ENCODE peak calls at places on chromosomes 2 and 18, in five cellular contexts. W is A549, L is K562, K is GM12878, Q is HepG2. S is an unnamed sample.
A peak's percentile ranks its signal among the peaks of the same experiment; 100 is the strongest.

GRCh38 chr2:43407826-43408783 is 181.7 kb upstream of the ZFP36L2 start:
- DNase-seq in Q (no peak), W (no peak), L (no peak), K (peak; percentile 76), S (no peak)

GRCh38 chr2:133506962-133507361 is 61.3 kb downstream of the NCKAP5 start:
- DNase-seq in K (no peak), W (no peak), L (no peak), Q (no peak), S (no peak)

GRCh38 chr18:78993014-78993926 is 13.7 kb downstream of the SALL3 start:
- DNase-seq in Q (no peak), K (no peak), W (no peak), L (no peak), S (no peak)

GRCh38 chr2:30826481-30826880 is 19.2 kb upstream of the CAPN13 start:
- DNase-seq in W (no peak), L (no peak), Q (no peak), K (no peak), S (no peak)

GRCh38 chr2:26785431-26786206 is at the start of gene CENPA:
- DNase-seq in W (peak; percentile 100), L (peak; percentile 100), K (peak; percentile 99), Q (peak; percentile 100), S (peak; percentile 100)

GRCh38 chr18:4224031-4224704 is 230.9 kb downstream of the DLGAP1 start:
- DNase-seq in K (no peak), L (no peak), Q (no peak), W (no peak), S (no peak)

GRCh38 chr2:146414456-146414855 is 1430.4 kb upstream of the ACVR2A start:
- DNase-seq in Q (no peak), W (no peak), L (no peak), K (no peak), S (no peak)

GRCh38 chr2:238596571-238597551 is 170.1 kb downstream of the ASB1 start:
- DNase-seq in W (peak; percentile 95), Q (peak; percentile 70), L (no peak), K (no peak), S (no peak)

GRCh38 chr2:38866773-38867443 is 8.8 kb downstream of the DHX57 start:
- DNase-seq in L (no peak), K (no peak), Q (no peak), W (no peak), S (no peak)

GRCh38 chr2:71504611-71505010 is 51.2 kb downstream of the DYSF start:
- DNase-seq in L (no peak), W (no peak), K (no peak), Q (no peak), S (no peak)

GRCh38 chr2:175865716-175866115 is 136.4 kb downstream of the LNPK start:
- DNase-seq in Q (no peak), L (no peak), W (no peak), K (no peak), S (no peak)

GRCh38 chr18:44823782-44824181 is 143.1 kb downstream of the SETBP1 start:
- DNase-seq in K (no peak), L (no peak), W (no peak), Q (no peak), S (no peak)

GRCh38 chr2:178177066-178177679 is 17.1 kb upstream of the OSBPL6 start:
- DNase-seq in K (no peak), L (no peak), W (peak; percentile 11), Q (no peak), S (no peak)

GRCh38 chr2:151247432-151247831 is 14.2 kb downstream of the RBM43 start:
- DNase-seq in K (no peak), W (no peak), Q (no peak), L (no peak), S (no peak)

GRCh38 chr2:151246152-151246551 is 15.5 kb downstream of the RBM43 start:
- DNase-seq in W (no peak), K (no peak), Q (no peak), L (no peak), S (no peak)

DNA sequence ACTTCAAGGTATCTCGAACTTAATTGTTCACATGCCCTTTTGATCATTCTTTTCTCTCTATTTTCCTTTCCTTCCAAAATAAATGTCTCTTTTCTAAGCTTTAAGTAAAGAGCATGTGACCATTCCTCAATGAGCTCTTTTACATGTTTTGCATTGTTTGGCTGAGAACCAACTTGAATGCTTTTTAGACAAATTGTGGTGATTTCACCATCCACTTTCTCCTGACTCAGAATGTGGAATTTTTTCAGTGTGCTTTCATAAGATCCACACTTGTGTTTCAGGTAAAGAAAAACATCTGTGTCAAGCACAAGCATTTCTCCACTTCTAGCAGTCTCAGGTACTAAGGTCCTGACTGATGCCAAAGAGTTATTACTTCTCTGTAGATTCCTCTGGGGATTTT is 10.7 kb downstream of the RBM43 start:
- DNase-seq in K (no peak), Q (no peak), W (no peak), L (no peak), S (no peak)
- TF ChIP-seq SMC3 in K (no peak), Q (no peak), W (no peak), L (no peak), S (no peak)

DNA sequence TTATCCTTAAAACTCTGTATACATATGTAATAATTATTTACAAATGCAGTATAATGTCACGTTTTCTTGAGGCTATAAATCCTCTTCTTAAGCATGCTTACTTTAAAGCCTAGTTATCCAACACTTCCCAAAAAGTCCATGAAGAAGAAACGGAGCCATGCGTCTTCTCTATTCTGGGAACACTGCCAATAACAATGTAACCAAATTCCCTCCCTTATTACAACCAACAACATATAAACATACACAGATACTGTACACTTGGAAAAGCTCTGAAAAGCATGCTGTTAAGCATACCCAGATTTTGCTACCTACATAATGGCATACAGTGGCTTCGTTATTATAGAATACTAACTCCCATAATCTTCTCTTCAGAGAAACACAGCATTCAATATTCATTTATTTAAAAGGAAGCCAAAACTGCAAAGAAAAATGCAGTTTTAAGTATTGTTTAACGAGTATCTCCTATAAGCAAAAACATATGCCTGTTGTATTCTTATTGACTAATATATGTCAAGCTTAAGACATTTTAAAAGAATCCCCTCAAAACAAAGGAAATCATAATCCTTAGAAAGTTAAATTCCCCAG is 83.5 kb downstream of the SLC25A12 start:
- DNase-seq in W (no peak), L (no peak), Q (no peak), K (no peak), S (no peak)
- TF ChIP-seq CHD2 in W (no peak), L (no peak), Q (no peak), K (no peak), S (no peak)

DNA sequence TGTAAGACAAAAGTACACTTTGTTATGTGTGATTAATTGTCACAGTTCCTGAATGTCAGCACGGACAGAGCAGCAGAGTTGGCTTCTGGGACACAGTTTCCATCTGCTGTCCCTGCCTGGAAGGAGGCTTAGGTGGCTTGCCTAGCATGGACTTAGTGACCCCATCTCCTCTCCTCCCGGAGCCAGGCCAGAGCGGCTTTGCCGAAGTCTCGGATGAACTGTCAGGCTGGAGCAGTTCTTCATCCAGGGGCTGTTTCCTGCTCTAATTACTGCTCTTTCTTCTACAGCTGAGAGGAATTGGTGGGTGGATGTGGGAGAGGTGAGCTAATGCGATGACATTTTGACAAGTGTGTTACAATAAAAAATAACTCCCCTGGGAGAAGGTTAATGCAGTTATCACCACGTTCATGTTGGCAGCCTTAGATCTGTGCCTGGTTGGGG is 102.0 kb downstream of the SH3RF3 start:
- DNase-seq in Q (no peak), L (no peak), W (no peak), K (no peak), S (no peak)
- TF ChIP-seq SMC3 in Q (no peak), L (no peak), W (no peak), K (no peak), S (no peak)

DNA sequence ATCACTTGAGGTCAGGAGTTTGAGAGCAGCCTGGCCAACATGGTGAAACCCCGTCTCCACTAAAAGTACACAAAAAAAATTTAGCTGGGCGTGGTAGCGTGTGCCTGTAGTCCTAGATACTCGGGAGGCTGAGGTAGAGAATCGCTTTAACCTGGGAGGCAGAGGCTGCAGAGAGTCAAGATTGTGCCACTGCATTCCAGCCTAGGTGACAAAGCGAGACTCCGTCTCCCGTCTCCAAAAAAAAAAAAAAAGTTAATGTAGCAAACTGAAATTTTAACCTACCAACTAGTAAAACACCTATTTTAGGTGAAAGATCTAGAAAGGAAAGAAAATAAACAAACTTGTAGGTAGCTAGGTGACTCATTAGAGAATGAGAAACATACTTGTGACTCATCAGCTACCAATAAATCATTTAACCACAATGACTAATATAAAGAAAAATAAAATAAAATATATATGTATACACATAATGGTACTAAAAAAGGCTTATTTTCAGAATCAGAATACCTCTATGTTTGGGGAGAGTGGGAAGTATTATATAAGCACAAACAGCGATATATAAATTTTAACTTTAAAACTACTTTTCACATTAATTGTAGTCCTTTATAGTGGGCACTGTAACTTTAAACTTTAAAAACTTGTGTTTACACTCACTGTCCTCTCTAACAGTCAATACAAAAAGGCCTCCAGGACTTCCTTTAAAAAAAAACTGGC is 36.6 kb downstream of the DARS1 start:
- DNase-seq in W (peak; percentile 69), Q (no peak), K (no peak), L (peak; percentile 18), S (no peak)
- TF ChIP-seq CHD2 in W (no peak), Q (no peak), K (no peak), L (no peak), S (no peak)

GRCh38 chr2:20528713-20529112 is 81.8 kb downstream of the RHOB start:
- DNase-seq in K (no peak), Q (no peak), W (no peak), L (no peak), S (no peak)

GRCh38 chr2:20533993-20534591 is 87.2 kb downstream of the RHOB start:
- DNase-seq in W (no peak), Q (no peak), K (no peak), L (no peak), S (no peak)

GRCh38 chr2:20530520-20530919 is 83.6 kb downstream of the RHOB start:
- DNase-seq in K (no peak), L (no peak), W (no peak), Q (no peak), S (no peak)

GRCh38 chr2:20532634-20533437 is 86.0 kb downstream of the RHOB start:
- DNase-seq in W (peak; percentile 32), K (no peak), L (no peak), Q (peak; percentile 72), S (no peak)

GRCh38 chr2:20531633-20532262 is 84.9 kb downstream of the RHOB start:
- DNase-seq in K (no peak), W (no peak), Q (no peak), L (no peak), S (no peak)
- TF ChIP-seq SMC3 in K (no peak), W (no peak), Q (no peak), L (no peak), S (no peak)

GRCh38 chr2:119178811-119179601 is 20.5 kb upstream of the C1QL2 start:
- DNase-seq in W (peak; percentile 22), K (no peak), L (no peak), Q (no peak), S (no peak)
- TF ChIP-seq CHD2 in W (no peak), K (no peak), L (no peak), Q (no peak), S (no peak)

GRCh38 chr2:236639461-236639860 is 69.8 kb downstream of the ACKR3 start:
- DNase-seq in W (no peak), K (no peak), Q (no peak), L (no peak), S (no peak)

GRCh38 chr2:236636261-236636660 is 66.6 kb downstream of the ACKR3 start:
- DNase-seq in Q (no peak), L (no peak), W (no peak), K (no peak), S (no peak)

GRCh38 chr2:236637691-236638569 is 68.3 kb downstream of the ACKR3 start:
- DNase-seq in K (no peak), W (no peak), Q (no peak), L (no peak), S (no peak)

GRCh38 chr2:236638707-236639106 is 69.1 kb downstream of the ACKR3 start:
- DNase-seq in L (no peak), K (no peak), Q (no peak), W (no peak), S (no peak)

GRCh38 chr2:236636714-236637485 is 67.3 kb downstream of the ACKR3 start:
- DNase-seq in Q (no peak), L (no peak), K (no peak), W (no peak), S (no peak)
- TF ChIP-seq SMC3 in Q (no peak), L (no peak), K (no peak), W (no peak), S (no peak)